ENCODE peak calls at places on chromosomes 12 and 14, in six cellular contexts. Y, M, N, E, K and D are unnamed samples.
A peak's percentile ranks its signal among the peaks of the same experiment; 100 is the strongest.

GRCh38 chr12:126067930-126068329 is 1002.7 kb downstream of the AACS start:
- DNase-seq in Y (no peak), M (no peak), N (no peak), E (no peak), K (no peak), D (no peak)

GRCh38 chr14:103721334-103722120 is 5.9 kb downstream of the ZFYVE21 start:
- DNase-seq in Y (no peak), M (peak; percentile 47), N (no peak), E (no peak), K (peak; percentile 78), D (no peak)

GRCh38 chr14:102493585-102493984 is 16.0 kb downstream of the ANKRD9 start:
- DNase-seq in Y (no peak), M (no peak), N (no peak), E (peak; percentile 19), K (no peak), D (no peak)

GRCh38 chr14:95533391-95533821 is 1.4 kb upstream of the GLRX5 start:
- DNase-seq in Y (no peak), M (peak; percentile 65), N (no peak), E (no peak), K (peak; percentile 30), D (peak; percentile 86)

GRCh38 chr12:121214171-121214777 is 4.3 kb downstream of the P2RX4 start:
- DNase-seq in Y (no peak), M (peak; percentile 42), N (no peak), E (no peak), K (peak; percentile 65), D (peak; percentile 95)

GRCh38 chr14:51319181-51319597 is 79.1 kb downstream of the TMX1 start:
- DNase-seq in Y (no peak), M (no peak), N (no peak), E (no peak), K (no peak), D (no peak)

GRCh38 chr14:95248422-95248821 is 71.3 kb downstream of the CLMN start:
- DNase-seq in Y (no peak), M (no peak), N (no peak), E (peak; percentile 9), K (no peak), D (peak; percentile 19)

GRCh38 chr14:94539181-94539580 is 22.1 kb upstream of the SERPINA4 start:
- DNase-seq in Y (no peak), M (no peak), N (no peak), E (no peak), K (no peak), D (no peak)

GRCh38 chr12:91877022-91877421 is 268.6 kb downstream of the BTG1 start:
- DNase-seq in Y (no peak), M (peak; percentile 40), N (no peak), E (no peak), K (peak; percentile 32), D (peak; percentile 33)

GRCh38 chr14:54881761-54882401 is 20.7 kb downstream of the GCH1 start:
- DNase-seq in Y (no peak), M (peak; percentile 35), N (no peak), E (no peak), K (no peak), D (peak; percentile 42)

GRCh38 chr14:73602994-73603393 is 9.3 kb upstream of the ACOT6 start:
- DNase-seq in Y (no peak), M (no peak), N (no peak), E (no peak), K (peak; percentile 34), D (no peak)

GRCh38 chr14:93832665-93833064 is 44.4 kb upstream of the PRIMA1 start:
- DNase-seq in Y (no peak), M (no peak), N (no peak), E (no peak), K (no peak), D (no peak)

GRCh38 chr14:38078393-38078792 is 129.3 kb upstream of the SSTR1 start:
- DNase-seq in Y (no peak), M (no peak), N (no peak), E (no peak), K (no peak), D (no peak)

GRCh38 chr14:102731871-102732800 is 45.1 kb upstream of the TRAF3 start:
- DNase-seq in Y (no peak), M (no peak), N (peak; percentile 50), E (no peak), K (no peak), D (no peak)

GRCh38 chr12:1838223-1838993 is 18.0 kb downstream of the LRTM2 start:
- DNase-seq in Y (no peak), M (no peak), N (no peak), E (no peak), K (no peak), D (no peak)

GRCh38 chr14:101464310-101464983 is 96.8 kb upstream of the DIO3 start:
- DNase-seq in Y (no peak), M (no peak), N (peak; percentile 33), E (no peak), K (no peak), D (no peak)

GRCh38 chr14:78448483-78449094 is 278.4 kb downstream of the NRXN3 start:
- DNase-seq in Y (peak; percentile 71), M (no peak), N (peak; percentile 93), E (peak; percentile 77), K (no peak), D (peak; percentile 1)

GRCh38 chr12:93469386-93469785 is 2.1 kb downstream of the MRPL42 start:
- DNase-seq in Y (no peak), M (no peak), N (no peak), E (no peak), K (no peak), D (no peak)

GRCh38 chr14:25049559-25050493 is at the start of gene STXBP6:
- DNase-seq in Y (peak; percentile 71), M (peak; percentile 65), N (peak; percentile 82), E (peak; percentile 68), K (no peak), D (peak; percentile 64)

GRCh38 chr12:107545737-107546363 is 139.7 kb upstream of the PWP1 start:
- DNase-seq in Y (no peak), M (peak; percentile 37), N (no peak), E (no peak), K (no peak), D (no peak)

GRCh38 chr12:42798811-42799438 is 209.4 kb upstream of the PRICKLE1 start:
- DNase-seq in Y (no peak), M (peak; percentile 76), N (no peak), E (no peak), K (no peak), D (no peak)

GRCh38 chr12:123387508-123388217 is 3.7 kb downstream of the KMT5A start:
- DNase-seq in Y (no peak), M (no peak), N (no peak), E (no peak), K (no peak), D (peak; percentile 22)

GRCh38 chr14:39581474-39581873 is 149.2 kb upstream of the FBXO33 start:
- DNase-seq in Y (no peak), M (no peak), N (no peak), E (no peak), K (no peak), D (no peak)

GRCh38 chr14:30180219-30180618 is 252.6 kb upstream of the PRKD1 start:
- DNase-seq in Y (no peak), M (peak; percentile 63), N (no peak), E (no peak), K (no peak), D (peak; percentile 25)

GRCh38 chr14:58549358-58549757 is 88.4 kb upstream of the DACT1 start:
- DNase-seq in Y (no peak), M (peak; percentile 7), N (no peak), E (no peak), K (no peak), D (no peak)

GRCh38 chr12:51626115-51626514 is 35.1 kb downstream of the SCN8A start:
- DNase-seq in Y (no peak), M (no peak), N (no peak), E (no peak), K (no peak), D (no peak)

GRCh38 chr14:77123381-77124344 is 17.9 kb downstream of the ZDHHC22 start:
- DNase-seq in Y (no peak), M (no peak), N (no peak), E (peak; percentile 46), K (peak; percentile 78), D (no peak)

GRCh38 chr14:64659366-64659765 is 44.9 kb upstream of the PLEKHG3 start:
- DNase-seq in Y (no peak), M (no peak), N (no peak), E (no peak), K (peak; percentile 55), D (peak; percentile 43)

GRCh38 chr12:1936406-1937320 is 18.2 kb upstream of the CACNA2D4 start:
- DNase-seq in Y (no peak), M (peak; percentile 82), N (peak; percentile 36), E (peak; percentile 22), K (no peak), D (peak; percentile 38)

GRCh38 chr12:109467978-109468676 is 9.0 kb downstream of the KCTD10 start:
- DNase-seq in Y (no peak), M (no peak), N (no peak), E (no peak), K (no peak), D (no peak)

GRCh38 chr12:109463776-109464175 is 13.3 kb downstream of the KCTD10 start:
- DNase-seq in Y (no peak), M (no peak), N (no peak), E (no peak), K (no peak), D (no peak)

GRCh38 chr12:109466821-109467220 is 10.3 kb downstream of the KCTD10 start:
- DNase-seq in Y (no peak), M (no peak), N (no peak), E (no peak), K (no peak), D (no peak)

GRCh38 chr12:109464642-109465351 is 12.3 kb downstream of the KCTD10 start:
- DNase-seq in Y (no peak), M (no peak), N (no peak), E (no peak), K (no peak), D (no peak)

GRCh38 chr12:109466305-109466704 is 10.8 kb downstream of the KCTD10 start:
- DNase-seq in Y (no peak), M (no peak), N (no peak), E (no peak), K (no peak), D (no peak)
- H3K79me1 ChIP-seq in Y (peaks cover 11% of the 10 kb centered on the region), M (peaks cover 85% of the 10 kb centered on the region), N (peaks cover 31% of the 10 kb centered on the region), E (peaks cover 8% of the 10 kb centered on the region), K (peaks cover 38% of the 10 kb centered on the region), D (no peaks in the 10 kb centered on the region)

DNA sequence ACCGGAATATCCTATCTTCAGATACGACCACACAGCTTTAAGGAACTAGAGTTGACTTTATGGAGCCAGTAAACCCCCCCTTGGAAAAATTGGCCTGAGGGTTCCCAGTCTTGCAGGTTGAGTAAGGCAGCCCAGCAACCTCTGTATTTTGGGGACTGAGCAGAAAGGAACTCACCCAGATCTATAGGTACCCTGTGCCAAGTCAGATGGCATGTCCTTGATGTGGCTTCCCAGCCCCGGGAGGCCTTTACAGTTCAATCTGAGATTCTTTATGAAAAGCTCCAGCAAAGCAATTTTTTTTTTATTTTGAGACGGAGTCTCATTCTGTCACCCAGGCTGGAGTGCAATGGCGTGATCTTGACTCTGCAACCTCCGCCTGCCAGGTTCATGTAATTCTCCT is 27.6 kb downstream of the TMEM121 start:
- DNase-seq in Y (no peak), M (no peak), N (no peak), E (no peak), K (no peak), D (no peak)
- H3K14ac ChIP-seq in Y (no peak overlapping the region), M (no peak overlapping the region), N (no peak overlapping the region), E (no peak overlapping the region), K (no peak overlapping the region), D (no peak overlapping the region)

GRCh38 chr12:87140257-87140656 is 884.1 kb upstream of the MGAT4C start:
- DNase-seq in Y (no peak), M (peak; percentile 62), N (no peak), E (no peak), K (peak; percentile 1), D (peak; percentile 45)
- H2AFZ ChIP-seq in Y (no peak overlapping the region), M (no peak overlapping the region), N (no peak overlapping the region), E (no peak overlapping the region), K (no peak overlapping the region), D (no peak overlapping the region)

GRCh38 chr12:16166563-16167470 is 110.7 kb downstream of the SLC15A5 start:
- DNase-seq in Y (no peak), M (no peak), N (no peak), E (no peak), K (no peak), D (no peak)
- H3K79me1 ChIP-seq in Y (no peaks in the 10 kb centered on the region), M (no peaks in the 10 kb centered on the region), N (no peaks in the 10 kb centered on the region), E (no peaks in the 10 kb centered on the region), K (no peaks in the 10 kb centered on the region), D (no peaks in the 10 kb centered on the region)